ENCODE peak calls at places on chromosomes 16 and 17, in seven cellular contexts. X is psoas muscle, N is tibial nerve, Z is tibial artery, O is left ventricle myocardium inferior, C is lung, Y is adrenal gland. H is an unnamed sample. For H3K4me1, the result is how much of the 10 kb centered on the place peaks cover.

GRCh38 chr16:66169817-66170216 is 196.7 kb upstream of the CDH5 start:
- DNase-seq in X (no peak), O (no peak), Y (no peak), C (no peak), Z (no peak), N (no peak), H (no peak)

GRCh38 chr16:50879873-50880695 is 138.2 kb downstream of the CYLD start:
- DNase-seq in C (peak), O (no peak), X (no peak), Y (no peak), Z (no peak), N (no peak), H (no peak)

GRCh38 chr16:15899538-15900100 is 11.2 kb upstream of the CEP20 start:
- DNase-seq in N (no peak), Z (no peak), X (no peak), C (peak), O (no peak), Y (peak), H (no peak)

GRCh38 chr16:19698480-19699465 is 19.3 kb downstream of the KNOP1 start:
- DNase-seq in Z (no peak), C (no peak), N (no peak), O (no peak), X (peak), Y (peak), H (peak)

GRCh38 chr17:72614871-72615626 is 477.4 kb downstream of the SLC39A11 start:
- DNase-seq in N (peak), Y (no peak), C (no peak), X (no peak), O (no peak), Z (no peak), H (no peak)

GRCh38 chr16:3173892-3174617 is 13.9 kb upstream of the OR1F1 start:
- DNase-seq in O (no peak), C (no peak), Z (no peak), N (no peak), X (no peak), Y (no peak), H (peak)

GRCh38 chr16:23949630-23950290 is 114.0 kb downstream of the PRKCB start:
- DNase-seq in C (no peak), N (no peak), Z (no peak), X (no peak), Y (no peak), O (peak), H (no peak)

GRCh38 chr17:74116087-74116717 is 87.3 kb upstream of the RPL38 start:
- DNase-seq in Y (no peak), C (no peak), Z (no peak), N (no peak), X (no peak), O (no peak), H (no peak)

GRCh38 chr17:82107341-82107860 is 9.4 kb upstream of the FASN start:
- DNase-seq in C (no peak), Z (no peak), Y (no peak), N (no peak), X (peak), O (peak), H (no peak)

GRCh38 chr17:74516561-74516960 is 14.7 kb downstream of the CD300LB start:
- DNase-seq in Y (peak), O (no peak), C (no peak), X (no peak), Z (no peak), N (no peak), H (no peak)

GRCh38 chr17:70355185-70355584 is 185.9 kb downstream of the KCNJ2 start:
- DNase-seq in N (no peak), Z (no peak), C (no peak), O (no peak), X (no peak), Y (no peak), H (no peak)

GRCh38 chr16:50679676-50680555 is 1.2 kb downstream of the SNX20 start:
- DNase-seq in N (no peak), X (no peak), O (no peak), Z (no peak), C (no peak), Y (no peak), H (peak)

GRCh38 chr17:40554646-40555295 is 10.5 kb downstream of the CCR7 start:
- DNase-seq in Z (no peak), C (peak), O (no peak), X (peak), Y (peak), N (no peak), H (peak)

GRCh38 chr16:56450275-56450889 is 750 bp downstream of the NUDT21 start:
- DNase-seq in O (no peak), N (no peak), Z (no peak), X (no peak), Y (no peak), C (no peak), H (no peak)

GRCh38 chr17:3998436-3998835 is 34.2 kb upstream of the ATP2A3 start:
- DNase-seq in C (no peak), N (no peak), Y (peak), O (no peak), Z (no peak), X (no peak), H (no peak)

GRCh38 chr17:75188614-75189013 is 5.9 kb upstream of the SUMO2 start:
- DNase-seq in Y (no peak), O (no peak), N (no peak), C (no peak), Z (no peak), X (no peak), H (no peak)

GRCh38 chr16:66198641-66199040 is 167.8 kb upstream of the CDH5 start:
- DNase-seq in O (no peak), N (no peak), Y (no peak), C (no peak), Z (no peak), X (no peak), H (no peak)

GRCh38 chr17:79979841-79980215 is 55.8 kb downstream of the TBC1D16 start:
- DNase-seq in N (no peak), X (no peak), Y (peak), C (no peak), Z (no peak), O (no peak), H (no peak)

GRCh38 chr17:45428954-45429337 is 3.7 kb downstream of the ARHGAP27 start:
- DNase-seq in Z (no peak), N (no peak), X (peak), O (no peak), Y (no peak), C (no peak), H (peak)

GRCh38 chr16:22031483-22032083 is 23.7 kb downstream of the MOSMO start:
- DNase-seq in O (no peak), C (no peak), X (no peak), Z (no peak), Y (no peak), N (no peak), H (no peak)

GRCh38 chr16:22034503-22034902 is 26.6 kb downstream of the MOSMO start:
- DNase-seq in X (no peak), Y (no peak), Z (no peak), C (no peak), O (no peak), N (no peak), H (no peak)

GRCh38 chr16:22027633-22028032 is 19.7 kb downstream of the MOSMO start:
- DNase-seq in X (no peak), Z (no peak), C (no peak), N (no peak), Y (no peak), O (no peak), H (no peak)

GRCh38 chr16:22029632-22030031 is 21.7 kb downstream of the MOSMO start:
- DNase-seq in Y (no peak), N (no peak), Z (no peak), O (no peak), C (no peak), X (no peak), H (no peak)

GRCh38 chr16:22030087-22030812 is 22.3 kb downstream of the MOSMO start:
- DNase-seq in N (no peak), O (no peak), C (no peak), Z (no peak), X (no peak), Y (no peak), H (no peak)
- H3K4me1 ChIP-seq in N (under half), O (under half), C (under half), Z (under half), X (under half), Y (under half), H (under half)

GRCh38 chr17:9976283-9977009 is 71.4 kb upstream of the RCVRN start:
- DNase-seq in O (no peak), X (no peak), Y (no peak), N (no peak), Z (no peak), C (no peak), H (no peak)

GRCh38 chr17:9974460-9975381 is 69.7 kb upstream of the RCVRN start:
- DNase-seq in N (no peak), O (no peak), C (no peak), X (no peak), Y (no peak), Z (no peak), H (no peak)

GRCh38 chr17:9977175-9977574 is 72.1 kb upstream of the RCVRN start:
- DNase-seq in O (no peak), C (no peak), X (no peak), N (no peak), Z (no peak), Y (no peak), H (no peak)

GRCh38 chr17:9971991-9972390 is 66.9 kb upstream of the RCVRN start:
- DNase-seq in O (peak), N (peak), Y (peak), X (peak), Z (peak), C (no peak), H (peak)

GRCh38 chr17:9973689-9974459 is 68.8 kb upstream of the RCVRN start:
- DNase-seq in Y (no peak), O (no peak), Z (no peak), C (no peak), X (no peak), N (no peak), H (no peak)
- H3K4me1 ChIP-seq in Y (under half), O (half or more), Z (under half), C (under half), X (under half), N (half or more), H (under half)

GRCh38 chr16:85004587-85005205 is 6.6 kb downstream of the ZDHHC7 start:
- DNase-seq in C (peak), N (no peak), X (peak), Z (no peak), O (no peak), Y (no peak), H (no peak)

GRCh38 chr16:85007815-85008214 is 3.5 kb downstream of the ZDHHC7 start:
- DNase-seq in Y (no peak), X (peak), Z (no peak), C (no peak), O (no peak), N (no peak), H (peak)

GRCh38 chr16:85005278-85006069 is 5.9 kb downstream of the ZDHHC7 start:
- DNase-seq in Y (no peak), O (no peak), N (no peak), X (peak), Z (peak), C (no peak), H (no peak)

GRCh38 chr16:85008267-85008666 is 3.1 kb downstream of the ZDHHC7 start:
- DNase-seq in O (no peak), N (no peak), Z (no peak), C (no peak), X (no peak), Y (no peak), H (no peak)

GRCh38 chr16:85006639-85007038 is 4.7 kb downstream of the ZDHHC7 start:
- DNase-seq in Z (no peak), X (no peak), N (no peak), Y (no peak), C (no peak), O (no peak), H (peak)
- H3K4me1 ChIP-seq in Z (half or more), X (half or more), N (half or more), Y (under half), C (under half), O (half or more), H (under half)

DNA sequence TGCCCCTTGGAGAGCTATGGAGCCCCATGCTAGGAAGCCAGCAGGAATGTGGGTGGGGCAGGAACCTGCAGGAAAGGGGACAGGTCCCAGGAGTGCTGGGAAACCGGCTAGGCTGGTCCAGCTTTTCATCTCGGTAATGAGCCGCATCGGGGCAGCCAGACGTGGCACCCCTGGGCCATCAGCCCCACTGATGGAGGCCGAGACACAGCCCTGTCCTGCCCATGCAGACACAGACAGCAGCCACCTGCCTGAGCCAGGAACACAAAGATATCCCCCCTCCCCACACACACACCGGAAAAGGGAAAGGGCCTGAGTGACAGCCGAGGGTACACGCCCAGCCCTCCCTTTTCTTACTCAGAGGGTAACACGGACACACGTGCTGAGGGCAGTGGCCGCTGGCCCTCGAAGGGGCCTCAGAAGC is 18.1 kb downstream of the PPL start:
- DNase-seq in Z (no peak), O (no peak), N (no peak), X (no peak), C (peak), Y (no peak), H (no peak)
- H3K4me1 ChIP-seq in Z (under half), O (under half), N (under half), X (under half), C (under half), Y (under half), H (under half)

DNA sequence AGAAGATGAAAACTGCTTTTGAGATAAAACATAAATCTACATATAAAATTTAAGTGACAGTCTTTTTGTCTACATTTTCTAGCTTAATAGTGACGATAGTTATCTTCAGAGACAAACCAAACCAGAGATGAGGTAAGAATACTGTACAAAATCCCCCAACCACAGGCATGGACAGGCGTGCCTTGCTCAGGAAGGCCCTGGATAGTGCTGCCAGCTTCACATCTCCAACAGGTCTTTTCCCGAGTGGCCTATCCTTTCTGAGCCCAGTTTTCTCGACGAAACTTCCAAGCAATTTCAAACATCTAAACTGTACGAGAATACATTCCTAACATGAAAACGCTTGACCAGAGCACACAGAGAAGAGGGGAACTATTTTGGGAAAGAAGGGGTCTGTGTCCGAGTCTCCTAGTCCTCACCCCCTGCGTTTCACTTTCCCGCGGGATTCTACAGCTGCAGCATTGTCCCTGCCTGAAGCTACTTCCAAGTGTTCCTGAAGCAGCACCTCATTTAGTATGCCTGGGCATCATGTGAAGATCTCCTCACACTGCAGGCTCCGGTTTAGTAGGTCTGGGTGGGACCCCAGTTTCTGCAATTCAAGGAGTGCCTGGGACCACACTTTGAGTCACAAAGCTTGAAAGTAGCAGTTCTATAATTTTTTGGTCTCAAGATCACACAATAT is 37.8 kb downstream of the GNA13 start:
- DNase-seq in X (no peak), Z (no peak), C (no peak), Y (no peak), O (no peak), N (no peak), H (no peak)
- H3K4me1 ChIP-seq in X (half or more), Z (half or more), C (under half), Y (under half), O (half or more), N (half or more), H (under half)

GRCh38 chr17:65043802-65044201 is 12.7 kb downstream of the GNA13 start:
- DNase-seq in X (no peak), Y (no peak), C (no peak), Z (no peak), O (no peak), N (no peak), H (no peak)
- H3K4me1 ChIP-seq in X (half or more), Y (half or more), C (under half), Z (half or more), O (half or more), N (half or more), H (under half)

H was measured in aorta.